ENCODE peak calls at places on chromosomes 6 and 20, in ten cellular contexts. T is effector memory CD4-positive, alpha-beta T cell; B is EL; K is anterior cingulate cortex; C is NCI-H2081; N is BJ; I is GM04504; A is ureter; R is ecto neural progenitor cell; Y is HL-60. G is an unnamed sample.

GRCh38 chr20:34955232-34956040 is at the start of the genes GSS and MYH7B:
- DNase-seq in R (peak; percentile 99), K (peak; percentile 90), I (peak; percentile 91), T (peak; percentile 95), Y (peak; percentile 97), N (peak; percentile 68), C (peak; percentile 95), A (peak; percentile 97), B (peak; percentile 97), G (peak; percentile 92)

GRCh38 chr6:3285049-3285639 is 26.4 kb downstream of the PSMG4 start:
- DNase-seq in I (no peak), Y (no peak), T (no peak), C (no peak), R (no peak), N (no peak), B (no peak), A (no peak), K (no peak), G (no peak)

GRCh38 chr6:17212541-17213371 is 68.4 kb upstream of the RBM24 start:
- DNase-seq in N (no peak), Y (no peak), K (no peak), T (no peak), R (peak; percentile 75), A (peak; percentile 53), I (no peak), C (peak; percentile 43), B (no peak), G (no peak)

GRCh38 chr6:134464690-134465411 is 146.9 kb upstream of the SGK1 start:
- DNase-seq in R (no peak), C (peak; percentile 29), K (no peak), B (peak; percentile 47), Y (no peak), I (no peak), N (no peak), A (no peak), T (no peak), G (no peak)

GRCh38 chr6:89208551-89208950 is 8.6 kb downstream of the GABRR1 start:
- DNase-seq in T (no peak), N (no peak), C (no peak), B (no peak), K (no peak), R (no peak), Y (no peak), I (no peak), A (no peak), G (no peak)

GRCh38 chr20:31654534-31654933 is 16.8 kb downstream of the COX4I2 start:
- DNase-seq in A (no peak), I (no peak), R (no peak), T (no peak), C (no peak), K (no peak), B (no peak), Y (no peak), N (no peak), G (no peak)

GRCh38 chr6:118551063-118551672 is 3.1 kb downstream of the PLN start:
- DNase-seq in B (peak; percentile 59), C (peak; percentile 45), Y (no peak), R (no peak), A (no peak), K (no peak), I (peak; percentile 17), N (no peak), T (no peak), G (peak; percentile 47)

GRCh38 chr6:136788069-136788902 is 4.0 kb downstream of the MAP3K5 start:
- DNase-seq in C (no peak), Y (peak; percentile 63), I (peak; percentile 63), R (no peak), N (peak; percentile 62), T (no peak), B (peak; percentile 80), A (no peak), K (no peak), G (peak; percentile 82)

GRCh38 chr6:136775081-136775480 is 17.2 kb downstream of the MAP3K5 start:
- DNase-seq in B (no peak), R (no peak), I (no peak), K (no peak), N (no peak), C (no peak), Y (no peak), T (no peak), A (no peak), G (no peak)

GRCh38 chr6:97040355-97040860 is 115.9 kb downstream of the KLHL32 start:
- DNase-seq in B (no peak), A (no peak), Y (no peak), I (no peak), N (no peak), K (no peak), T (no peak), R (no peak), C (no peak), G (no peak)

GRCh38 chr20:13684566-13685222 is 46.0 kb upstream of the TASP1 start:
- DNase-seq in A (no peak), B (no peak), T (no peak), K (no peak), I (no peak), C (no peak), N (no peak), Y (peak; percentile 86), R (no peak), G (no peak)

GRCh38 chr20:34189572-34190163 is 51.6 kb upstream of the ASIP start:
- DNase-seq in C (no peak), I (no peak), K (no peak), T (no peak), Y (no peak), N (no peak), B (no peak), A (no peak), R (no peak), G (no peak)

GRCh38 chr20:3051385-3052019 is 5.7 kb downstream of the MRPS26 start:
- DNase-seq in B (no peak), R (no peak), N (no peak), T (no peak), A (no peak), Y (no peak), C (no peak), K (no peak), I (no peak), G (no peak)

GRCh38 chr6:11899645-11900044 is 112.5 kb upstream of the HIVEP1 start:
- DNase-seq in R (no peak), T (no peak), K (no peak), Y (no peak), I (no peak), A (no peak), N (no peak), C (no peak), B (no peak), G (no peak)

GRCh38 chr20:38115205-38115604 is 49.9 kb downstream of the TGM2 start:
- DNase-seq in C (no peak), A (no peak), I (no peak), K (no peak), N (no peak), R (no peak), Y (no peak), B (no peak), T (no peak), G (no peak)

GRCh38 chr6:106249658-106250057 is 75.9 kb downstream of the ATG5 start:
- DNase-seq in A (no peak), C (no peak), B (no peak), I (no peak), Y (no peak), K (no peak), N (no peak), T (no peak), R (no peak), G (no peak)

GRCh38 chr6:136103101-136103688 is 146.9 kb downstream of the MTFR2 start:
- DNase-seq in N (no peak), C (peak; percentile 1), Y (no peak), B (no peak), I (no peak), R (no peak), K (no peak), T (no peak), A (no peak), G (no peak)

GRCh38 chr6:44661631-44662030 is 274.1 kb downstream of the CDC5L start:
- DNase-seq in A (no peak), T (no peak), I (no peak), C (no peak), N (no peak), B (no peak), R (no peak), Y (no peak), K (no peak), G (no peak)

GRCh38 chr6:129730477-129731165 is 20.6 kb upstream of the ARHGAP18 start:
- DNase-seq in B (no peak), N (no peak), R (no peak), Y (peak; percentile 20), K (no peak), A (no peak), I (no peak), T (no peak), C (peak; percentile 52), G (peak; percentile 29)

GRCh38 chr6:47413752-47414516 is 63.7 kb upstream of the CD2AP start:
- DNase-seq in B (peak; percentile 71), I (no peak), C (peak; percentile 37), Y (peak; percentile 52), R (no peak), N (peak; percentile 16), T (peak; percentile 33), A (peak; percentile 51), K (peak; percentile 1), G (peak; percentile 53)

GRCh38 chr20:37976862-37977261 is 56.4 kb downstream of the TTI1 start:
- DNase-seq in N (no peak), K (no peak), C (no peak), T (no peak), R (no peak), B (no peak), Y (no peak), A (no peak), I (no peak), G (no peak)

GRCh38 chr6:91659881-91660280 is 1073.0 kb upstream of the MAP3K7 start:
- DNase-seq in R (no peak), Y (no peak), A (no peak), K (no peak), B (no peak), I (no peak), C (peak; percentile 52), T (no peak), N (no peak), G (no peak)

GRCh38 chr6:62009445-62009844 is 276.6 kb downstream of the KHDRBS2 start:
- DNase-seq in C (no peak), Y (no peak), A (no peak), B (no peak), K (no peak), N (no peak), T (no peak), R (no peak), I (no peak), G (no peak)

GRCh38 chr20:48278961-48279481 is 493.7 kb upstream of the SULF2 start:
- DNase-seq in R (no peak), I (no peak), K (no peak), A (no peak), Y (no peak), B (no peak), N (no peak), C (no peak), T (no peak), G (no peak)

GRCh38 chr6:13181398-13181797 is 146.9 kb downstream of the TBC1D7 start:
- DNase-seq in K (no peak), B (no peak), I (no peak), Y (no peak), T (no peak), R (no peak), C (no peak), N (no peak), A (no peak), G (no peak)

G was measured in HFFc6.